ENCODE peak calls at places on chromosomes 3 and 15, in five cellular contexts. One of them, this sample, is unnamed. For H3K9me3, the result is how much of the 10 kb centered on the place peaks cover.

GRCh38 chr3:152155654-152156053 is 113.1 kb upstream of the MBNL1 start:
- DNase-seq in mammary epithelial cell: no peak
- DNase-seq in SK-N-MC: no peak
- DNase-seq in CD4-positive, alpha-beta T cell: no peak
- DNase-seq in mucosa of descending colon: no peak
- DNase-seq in this sample: no peak

GRCh38 chr3:99332726-99333125 is 305.7 kb upstream of the COL8A1 start:
- DNase-seq in mucosa of descending colon: no peak
- DNase-seq in SK-N-MC: no peak
- DNase-seq in CD4-positive, alpha-beta T cell: no peak
- DNase-seq in mammary epithelial cell: no peak
- DNase-seq in this sample: no peak

GRCh38 chr15:70505411-70505919 is 257.9 kb downstream of the UACA start:
- DNase-seq in SK-N-MC: no peak
- DNase-seq in mucosa of descending colon: no peak
- DNase-seq in mammary epithelial cell: peak
- DNase-seq in CD4-positive, alpha-beta T cell: no peak
- DNase-seq in this sample: no peak

GRCh38 chr15:90650117-90650955 is 66.8 kb upstream of the BLM start:
- DNase-seq in CD4-positive, alpha-beta T cell: no peak
- DNase-seq in mammary epithelial cell: no peak
- DNase-seq in mucosa of descending colon: no peak
- DNase-seq in SK-N-MC: no peak
- DNase-seq in this sample: no peak

GRCh38 chr3:19347701-19348100 is 199.4 kb downstream of the KCNH8 start:
- DNase-seq in mucosa of descending colon: no peak
- DNase-seq in SK-N-MC: no peak
- DNase-seq in mammary epithelial cell: no peak
- DNase-seq in CD4-positive, alpha-beta T cell: no peak
- DNase-seq in this sample: peak

GRCh38 chr3:39346785-39347585 is 17.5 kb downstream of the CCR8 start:
- DNase-seq in CD4-positive, alpha-beta T cell: no peak
- DNase-seq in mammary epithelial cell: no peak
- DNase-seq in mucosa of descending colon: no peak
- DNase-seq in SK-N-MC: no peak
- DNase-seq in this sample: no peak

GRCh38 chr15:80568298-80568697 is 126.8 kb upstream of the ABHD17C start:
- DNase-seq in SK-N-MC: no peak
- DNase-seq in mammary epithelial cell: peak
- DNase-seq in CD4-positive, alpha-beta T cell: no peak
- DNase-seq in mucosa of descending colon: no peak
- DNase-seq in this sample: no peak

GRCh38 chr3:151014619-151015018 is 42.1 kb upstream of the CLRN1 start:
- DNase-seq in mammary epithelial cell: no peak
- DNase-seq in SK-N-MC: no peak
- DNase-seq in mucosa of descending colon: no peak
- DNase-seq in CD4-positive, alpha-beta T cell: no peak
- DNase-seq in this sample: no peak

GRCh38 chr3:172449468-172450149 is 1.4 kb upstream of the GHSR start:
- DNase-seq in CD4-positive, alpha-beta T cell: no peak
- DNase-seq in mammary epithelial cell: peak
- DNase-seq in mucosa of descending colon: no peak
- DNase-seq in SK-N-MC: no peak
- DNase-seq in this sample: no peak

GRCh38 chr3:190514163-190515153 is 573 bp downstream of the IL1RAP start:
- DNase-seq in mammary epithelial cell: peak
- DNase-seq in CD4-positive, alpha-beta T cell: peak
- DNase-seq in mucosa of descending colon: peak
- DNase-seq in SK-N-MC: no peak
- DNase-seq in this sample: peak

GRCh38 chr3:160400631-160401150 is 1.2 kb downstream of the SMC4 start:
- DNase-seq in SK-N-MC: no peak
- DNase-seq in mucosa of descending colon: peak
- DNase-seq in CD4-positive, alpha-beta T cell: peak
- DNase-seq in mammary epithelial cell: peak
- DNase-seq in this sample: peak

GRCh38 chr15:22811640-22812039 is 25.2 kb downstream of the NIPA1 start:
- DNase-seq in mammary epithelial cell: no peak
- DNase-seq in SK-N-MC: no peak
- DNase-seq in mucosa of descending colon: peak
- DNase-seq in CD4-positive, alpha-beta T cell: no peak
- DNase-seq in this sample: peak

GRCh38 chr3:124510290-124510689 is 220.0 kb upstream of the UMPS start:
- DNase-seq in mucosa of descending colon: no peak
- DNase-seq in CD4-positive, alpha-beta T cell: no peak
- DNase-seq in mammary epithelial cell: peak
- DNase-seq in SK-N-MC: no peak
- DNase-seq in this sample: no peak

GRCh38 chr3:86929046-86929445 is 61.9 kb downstream of the VGLL3 start:
- DNase-seq in mucosa of descending colon: no peak
- DNase-seq in SK-N-MC: no peak
- DNase-seq in mammary epithelial cell: peak
- DNase-seq in CD4-positive, alpha-beta T cell: no peak
- DNase-seq in this sample: no peak

GRCh38 chr15:75532413-75533250 is 46.5 kb downstream of the PTPN9 start:
- DNase-seq in mucosa of descending colon: no peak
- DNase-seq in CD4-positive, alpha-beta T cell: no peak
- DNase-seq in SK-N-MC: no peak
- DNase-seq in mammary epithelial cell: peak
- DNase-seq in this sample: no peak

GRCh38 chr15:67579164-67579563 is 36.7 kb downstream of the MAP2K5 start:
- DNase-seq in CD4-positive, alpha-beta T cell: no peak
- DNase-seq in SK-N-MC: no peak
- DNase-seq in mucosa of descending colon: no peak
- DNase-seq in mammary epithelial cell: no peak
- DNase-seq in this sample: no peak

GRCh38 chr3:38576131-38577088 is 73.1 kb downstream of the SCN5A start:
- DNase-seq in CD4-positive, alpha-beta T cell: no peak
- DNase-seq in SK-N-MC: no peak
- DNase-seq in mammary epithelial cell: no peak
- DNase-seq in mucosa of descending colon: no peak
- DNase-seq in this sample: no peak

GRCh38 chr3:140863481-140864084 is 78.1 kb upstream of the SLC25A36 start:
- DNase-seq in CD4-positive, alpha-beta T cell: no peak
- DNase-seq in mucosa of descending colon: no peak
- DNase-seq in mammary epithelial cell: peak
- DNase-seq in SK-N-MC: peak
- DNase-seq in this sample: peak

GRCh38 chr15:32956006-32956405 is 238.2 kb downstream of the GREM1 start:
- DNase-seq in mucosa of descending colon: no peak
- DNase-seq in SK-N-MC: peak
- DNase-seq in CD4-positive, alpha-beta T cell: no peak
- DNase-seq in mammary epithelial cell: peak
- DNase-seq in this sample: no peak

GRCh38 chr3:51681453-51681852 is 10.4 kb downstream of the TEX264 start:
- DNase-seq in mammary epithelial cell: peak
- DNase-seq in SK-N-MC: no peak
- DNase-seq in mucosa of descending colon: peak
- DNase-seq in CD4-positive, alpha-beta T cell: no peak
- DNase-seq in this sample: peak

GRCh38 chr3:176490357-176490756 is 706.9 kb downstream of the TBL1XR1 start:
- DNase-seq in mucosa of descending colon: no peak
- DNase-seq in mammary epithelial cell: no peak
- DNase-seq in SK-N-MC: no peak
- DNase-seq in CD4-positive, alpha-beta T cell: no peak
- DNase-seq in this sample: no peak

GRCh38 chr3:183984749-183985729 is 32.6 kb downstream of the ABCC5 start:
- DNase-seq in mucosa of descending colon: no peak
- DNase-seq in SK-N-MC: no peak
- DNase-seq in mammary epithelial cell: no peak
- DNase-seq in CD4-positive, alpha-beta T cell: no peak
- DNase-seq in this sample: no peak

GRCh38 chr3:45551214-45552010 is 43.1 kb upstream of the LIMD1 start:
- DNase-seq in CD4-positive, alpha-beta T cell: no peak
- DNase-seq in SK-N-MC: no peak
- DNase-seq in mucosa of descending colon: peak
- DNase-seq in mammary epithelial cell: peak
- DNase-seq in this sample: no peak

GRCh38 chr15:48899793-48900192 is 21.9 kb downstream of the EID1 start:
- DNase-seq in mammary epithelial cell: peak
- DNase-seq in CD4-positive, alpha-beta T cell: no peak
- DNase-seq in mucosa of descending colon: no peak
- DNase-seq in SK-N-MC: no peak
- DNase-seq in this sample: no peak

GRCh38 chr3:193981534-193981933 is 154.4 kb upstream of the HES1 start:
- DNase-seq in mucosa of descending colon: no peak
- DNase-seq in CD4-positive, alpha-beta T cell: no peak
- DNase-seq in mammary epithelial cell: no peak
- DNase-seq in SK-N-MC: no peak
- DNase-seq in this sample: no peak

GRCh38 chr3:18049101-18049500 is 306.7 kb upstream of the TBC1D5 start:
- DNase-seq in mammary epithelial cell: no peak
- DNase-seq in SK-N-MC: no peak
- DNase-seq in CD4-positive, alpha-beta T cell: no peak
- DNase-seq in mucosa of descending colon: no peak
- DNase-seq in this sample: no peak

GRCh38 chr15:27692438-27692837 is 406.7 kb downstream of the OCA2 start:
- DNase-seq in SK-N-MC: no peak
- DNase-seq in CD4-positive, alpha-beta T cell: no peak
- DNase-seq in mucosa of descending colon: no peak
- DNase-seq in mammary epithelial cell: no peak
- DNase-seq in this sample: no peak

GRCh38 chr15:66633346-66633745 is 67.5 kb upstream of the LCTL start:
- DNase-seq in SK-N-MC: no peak
- DNase-seq in mucosa of descending colon: no peak
- DNase-seq in mammary epithelial cell: no peak
- DNase-seq in CD4-positive, alpha-beta T cell: no peak
- DNase-seq in this sample: no peak

GRCh38 chr3:112582242-112582874 is 20.5 kb downstream of the SLC35A5 start:
- DNase-seq in mucosa of descending colon: no peak
- DNase-seq in CD4-positive, alpha-beta T cell: no peak
- DNase-seq in mammary epithelial cell: peak
- DNase-seq in SK-N-MC: peak
- DNase-seq in this sample: no peak

GRCh38 chr3:37689645-37690356 is 171.9 kb upstream of the CTDSPL start:
- DNase-seq in CD4-positive, alpha-beta T cell: no peak
- DNase-seq in mucosa of descending colon: no peak
- DNase-seq in SK-N-MC: no peak
- DNase-seq in mammary epithelial cell: peak
- DNase-seq in this sample: no peak

GRCh38 chr3:49813497-49814174 is at the start of gene UBA7:
- DNase-seq in CD4-positive, alpha-beta T cell: peak
- DNase-seq in SK-N-MC: no peak
- DNase-seq in mucosa of descending colon: peak
- DNase-seq in mammary epithelial cell: peak
- DNase-seq in this sample: peak

GRCh38 chr3:155078959-155079794 is 942 bp upstream of the MME start:
- DNase-seq in mammary epithelial cell: no peak
- DNase-seq in CD4-positive, alpha-beta T cell: no peak
- DNase-seq in mucosa of descending colon: no peak
- DNase-seq in SK-N-MC: no peak
- DNase-seq in this sample: no peak

DNA sequence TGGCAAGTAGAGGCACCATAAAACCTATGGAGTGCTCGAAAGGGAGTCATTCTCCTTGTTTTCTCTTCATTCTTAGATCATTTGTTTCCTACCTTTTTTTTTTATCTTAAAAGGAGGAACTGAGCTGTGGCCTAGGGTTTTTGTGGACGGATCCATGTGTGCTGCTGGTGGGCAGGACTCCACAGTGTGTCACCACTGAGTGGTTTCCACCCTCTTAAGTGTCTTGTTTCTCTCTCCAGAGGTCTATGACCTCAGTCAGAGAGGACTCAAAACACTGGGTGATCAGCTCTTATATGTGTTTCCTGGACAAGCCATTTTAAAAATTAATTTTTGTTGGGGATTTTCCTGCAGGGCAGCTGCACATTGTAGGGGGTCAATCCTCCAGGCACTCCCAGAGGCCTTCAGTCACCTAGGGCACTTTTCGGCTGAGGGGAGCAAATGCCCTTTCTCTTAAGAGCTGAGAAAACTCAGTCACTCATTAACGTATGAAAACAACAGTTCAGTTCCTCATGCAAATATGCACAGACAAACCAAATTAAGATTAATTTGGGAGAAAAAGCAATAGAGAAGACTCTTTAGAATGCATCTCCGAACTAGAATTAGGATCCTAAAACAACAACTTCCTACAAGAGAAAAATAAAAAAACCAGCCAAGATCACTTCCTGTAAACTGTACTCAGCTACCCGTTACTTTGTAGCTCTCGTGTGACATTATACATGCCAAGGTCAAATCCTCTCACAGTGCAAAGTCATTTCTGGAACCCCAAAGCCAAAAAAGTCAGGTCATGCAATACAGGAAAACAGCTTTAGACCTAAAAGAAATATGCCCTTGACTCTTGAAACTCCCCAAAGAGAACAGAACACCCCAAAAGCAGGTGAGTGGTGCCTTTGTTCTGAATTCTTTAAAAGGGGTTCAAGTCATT is 27.6 kb upstream of the FAM3D start:
- DNase-seq in CD4-positive, alpha-beta T cell: no peak
- DNase-seq in mammary epithelial cell: no peak
- DNase-seq in SK-N-MC: no peak
- DNase-seq in mucosa of descending colon: no peak
- DNase-seq in this sample: no peak
- H3K9me3 ChIP-seq in CD4-positive, alpha-beta T cell: under half
- H3K9me3 ChIP-seq in mammary epithelial cell: under half
- H3K9me3 ChIP-seq in SK-N-MC: under half
- H3K9me3 ChIP-seq in mucosa of descending colon: under half
- H3K9me3 ChIP-seq in this sample: under half

GRCh38 chr15:60343221-60343970 is 54.4 kb downstream of the ANXA2 start:
- DNase-seq in mucosa of descending colon: no peak
- DNase-seq in CD4-positive, alpha-beta T cell: no peak
- DNase-seq in SK-N-MC: no peak
- DNase-seq in mammary epithelial cell: peak
- DNase-seq in this sample: no peak
- H3K9me3 ChIP-seq in mucosa of descending colon: under half
- H3K9me3 ChIP-seq in CD4-positive, alpha-beta T cell: under half
- H3K9me3 ChIP-seq in SK-N-MC: under half
- H3K9me3 ChIP-seq in mammary epithelial cell: under half
- H3K9me3 ChIP-seq in this sample: under half

GRCh38 chr3:377158-377561 is 180.6 kb downstream of the CHL1 start:
- DNase-seq in CD4-positive, alpha-beta T cell: no peak
- DNase-seq in SK-N-MC: no peak
- DNase-seq in mammary epithelial cell: peak
- DNase-seq in mucosa of descending colon: no peak
- DNase-seq in this sample: no peak

GRCh38 chr3:374459-374858 is 177.9 kb downstream of the CHL1 start:
- DNase-seq in mucosa of descending colon: no peak
- DNase-seq in SK-N-MC: no peak
- DNase-seq in mammary epithelial cell: no peak
- DNase-seq in CD4-positive, alpha-beta T cell: no peak
- DNase-seq in this sample: no peak

GRCh38 chr3:373193-373784 is 176.7 kb downstream of the CHL1 start:
- DNase-seq in CD4-positive, alpha-beta T cell: no peak
- DNase-seq in SK-N-MC: no peak
- DNase-seq in mammary epithelial cell: no peak
- DNase-seq in mucosa of descending colon: no peak
- DNase-seq in this sample: no peak
- H3K9me3 ChIP-seq in CD4-positive, alpha-beta T cell: under half
- H3K9me3 ChIP-seq in SK-N-MC: under half
- H3K9me3 ChIP-seq in mammary epithelial cell: under half
- H3K9me3 ChIP-seq in mucosa of descending colon: under half
- H3K9me3 ChIP-seq in this sample: under half

GRCh38 chr3:104281713-104282112 is 1085.0 kb upstream of the ALCAM start:
- DNase-seq in CD4-positive, alpha-beta T cell: no peak
- DNase-seq in mammary epithelial cell: no peak
- DNase-seq in SK-N-MC: no peak
- DNase-seq in mucosa of descending colon: no peak
- DNase-seq in this sample: no peak
- H3K9me3 ChIP-seq in CD4-positive, alpha-beta T cell: under half
- H3K9me3 ChIP-seq in mammary epithelial cell: under half
- H3K9me3 ChIP-seq in SK-N-MC: under half
- H3K9me3 ChIP-seq in mucosa of descending colon: under half
- H3K9me3 ChIP-seq in this sample: under half

GRCh38 chr3:178930116-178930515 is 141.5 kb downstream of the ZMAT3 start:
- DNase-seq in SK-N-MC: no peak
- DNase-seq in mucosa of descending colon: no peak
- DNase-seq in mammary epithelial cell: no peak
- DNase-seq in CD4-positive, alpha-beta T cell: no peak
- DNase-seq in this sample: no peak
- H3K9me3 ChIP-seq in SK-N-MC: under half
- H3K9me3 ChIP-seq in mucosa of descending colon: under half
- H3K9me3 ChIP-seq in mammary epithelial cell: under half
- H3K9me3 ChIP-seq in CD4-positive, alpha-beta T cell: under half
- H3K9me3 ChIP-seq in this sample: under half